ENCODE peak calls at places on chromosomes 16 and 17, in ten cellular contexts. X is HL-60; G is caudate nucleus; I is iPS DF 19.7; E is T47D; P is glutamatergic neuron; U is transverse colon; S is activated CD8-positive, alpha-beta T cell treated with anti-CD3 and anti-CD28 coated beads, Interleukin-2, amount 10 ng/mL, durations not matched to agents 7 days and 5 days; T is pancreas; O is NCI-H1417. K is an unnamed sample.

GRCh38 chr17:74763565-74764387 is 12.4 kb downstream of the NAT9 start:
- DNase-seq in T (no peak), S (no peak), X (no peak), E (peak), I (no peak), U (peak), G (no peak), O (no peak), P (no peak), K (no peak)

GRCh38 chr17:8514801-8515200 is 79.1 kb downstream of the NDEL1 start:
- DNase-seq in E (no peak), X (no peak), T (no peak), O (no peak), G (no peak), S (no peak), I (no peak), U (no peak), P (no peak), K (no peak)

GRCh38 chr16:1612320-1613111 is at the start of gene CRAMP1:
- DNase-seq in P (peak), G (no peak), I (no peak), E (peak), T (peak), U (peak), O (peak), S (peak), X (peak), K (no peak)

GRCh38 chr17:57697891-57698708 is 47.0 kb downstream of the CCDC182 start:
- DNase-seq in X (peak), U (no peak), G (no peak), I (no peak), O (no peak), E (peak), T (no peak), S (no peak), P (no peak), K (no peak)

GRCh38 chr17:44646280-44646679 is 10.0 kb upstream of the MEIOC start:
- DNase-seq in P (no peak), T (no peak), G (no peak), O (no peak), I (no peak), U (no peak), S (no peak), X (no peak), E (no peak), K (no peak)

GRCh38 chr17:49755681-49756283 is 8.1 kb downstream of the FAM117A start:
- DNase-seq in G (no peak), U (no peak), P (no peak), O (no peak), I (no peak), E (no peak), T (no peak), S (no peak), X (no peak), K (no peak)

GRCh38 chr16:22677024-22677830 is 136.7 kb upstream of the HS3ST2 start:
- DNase-seq in I (no peak), S (no peak), G (no peak), O (no peak), E (no peak), P (no peak), U (no peak), T (no peak), X (no peak), K (no peak)

GRCh38 chr16:57756424-57757325 is 21.1 kb downstream of the KATNB1 start:
- DNase-seq in P (no peak), G (no peak), I (no peak), T (no peak), O (peak), U (no peak), S (no peak), E (no peak), X (no peak), K (no peak)

GRCh38 chr16:88368036-88368435 is 14.7 kb upstream of the ZNF469 start:
- DNase-seq in U (no peak), I (no peak), G (no peak), T (no peak), X (no peak), E (no peak), O (no peak), S (no peak), P (peak), K (no peak)

GRCh38 chr17:55198690-55199370 is 65.9 kb upstream of the HLF start:
- DNase-seq in P (no peak), T (no peak), S (no peak), E (no peak), O (no peak), U (no peak), X (no peak), G (no peak), I (no peak), K (no peak)

GRCh38 chr16:13873835-13874438 is 46.0 kb upstream of the ERCC4 start:
- DNase-seq in E (peak), U (no peak), T (no peak), S (no peak), P (peak), O (peak), I (peak), G (no peak), X (no peak), K (no peak)

GRCh38 chr16:1908983-1909382 is 9.2 kb downstream of the HS3ST6 start:
- DNase-seq in O (no peak), U (no peak), G (no peak), S (no peak), P (no peak), X (no peak), E (no peak), I (no peak), T (no peak), K (no peak)

GRCh38 chr16:87895641-87896141 is 26.4 kb upstream of the SLC7A5 start:
- DNase-seq in T (no peak), G (no peak), X (peak), I (no peak), P (no peak), U (peak), S (peak), E (no peak), O (no peak), K (peak)

GRCh38 chr16:67162439-67163163 is 1.9 kb upstream of the HSF4 start:
- DNase-seq in G (no peak), U (no peak), T (no peak), O (no peak), X (no peak), S (no peak), E (peak), P (no peak), I (no peak), K (no peak)

GRCh38 chr16:1357906-1358566 is 6.3 kb downstream of the GNPTG start:
- DNase-seq in X (no peak), P (no peak), I (no peak), O (no peak), E (no peak), U (no peak), S (no peak), G (no peak), T (no peak), K (no peak)

GRCh38 chr16:56317998-56318912 is 107.1 kb downstream of the AMFR start:
- DNase-seq in X (peak), U (peak), E (peak), S (peak), O (peak), G (peak), T (peak), I (no peak), P (peak), K (peak)

GRCh38 chr16:89572042-89572441 is 3.5 kb upstream of the CPNE7 start:
- DNase-seq in P (no peak), T (no peak), G (no peak), E (peak), U (no peak), X (no peak), I (no peak), S (no peak), O (no peak), K (no peak)

GRCh38 chr17:45229681-45230409 is 8.2 kb downstream of the FMNL1 start:
- DNase-seq in O (no peak), X (no peak), T (no peak), P (peak), E (no peak), G (no peak), U (peak), S (no peak), I (no peak), K (no peak)

GRCh38 chr16:66227766-66228530 is 138.5 kb upstream of the CDH5 start:
- DNase-seq in O (no peak), G (no peak), I (no peak), P (no peak), S (no peak), U (no peak), X (peak), T (no peak), E (no peak), K (no peak)

GRCh38 chr16:2846511-2847310 is 11.3 kb downstream of the PRSS22 start:
- DNase-seq in I (no peak), T (no peak), U (no peak), E (no peak), G (no peak), S (no peak), P (no peak), X (no peak), O (no peak), K (no peak)

GRCh38 chr17:35243459-35244204 is 760 bp downstream of the SLFN5 start:
- DNase-seq in U (peak), G (no peak), I (no peak), S (peak), O (no peak), P (peak), E (peak), T (peak), X (no peak), K (peak)

GRCh38 chr17:34987232-34987631 is 6.9 kb downstream of the LIG3 start:
- DNase-seq in O (no peak), T (no peak), S (no peak), E (no peak), G (no peak), X (no peak), U (no peak), I (no peak), P (no peak), K (no peak)

GRCh38 chr17:49548506-49549310 is 27.0 kb upstream of the NXPH3 start:
- DNase-seq in S (no peak), X (no peak), I (no peak), E (peak), T (no peak), U (no peak), O (peak), P (peak), G (no peak), K (peak)

GRCh38 chr17:7122386-7122785 is 7.8 kb upstream of the ASGR2 start:
- DNase-seq in I (no peak), T (no peak), O (no peak), E (no peak), X (no peak), U (no peak), S (no peak), P (no peak), G (no peak), K (no peak)

GRCh38 chr17:7477392-7478275 is 1.8 kb downstream of the ZBTB4 start:
- DNase-seq in P (peak), U (peak), S (peak), O (peak), X (no peak), G (no peak), T (no peak), E (peak), I (no peak), K (peak)

GRCh38 chr17:75126954-75127353 is 4.6 kb downstream of the NT5C start:
- DNase-seq in U (no peak), I (no peak), G (no peak), P (no peak), O (no peak), E (no peak), T (no peak), S (no peak), X (no peak), K (no peak)

GRCh38 chr17:36136031-36136430 is 32.4 kb downstream of the CCL4 start:
- DNase-seq in X (peak), O (no peak), P (no peak), S (no peak), E (no peak), I (no peak), U (no peak), G (no peak), T (no peak), K (no peak)

GRCh38 chr17:17906418-17907215 is 65.6 kb downstream of the TOM1L2 start:
- DNase-seq in P (no peak), X (no peak), E (no peak), O (no peak), I (no peak), S (no peak), G (no peak), U (no peak), T (no peak), K (no peak)

GRCh38 chr17:14321476-14321949 is 20.6 kb downstream of the HS3ST3B1 start:
- DNase-seq in O (no peak), P (no peak), G (no peak), U (no peak), E (no peak), T (no peak), X (no peak), I (no peak), S (no peak), K (no peak)

GRCh38 chr17:12726131-12726530 is 60.4 kb downstream of the MYOCD start:
- DNase-seq in P (no peak), G (no peak), O (no peak), X (no peak), U (no peak), S (no peak), E (no peak), I (no peak), T (no peak), K (no peak)

GRCh38 chr17:65886240-65886639 is 305.7 kb downstream of the CEP112 start:
- DNase-seq in X (no peak), O (no peak), T (no peak), S (no peak), E (no peak), G (no peak), P (no peak), I (no peak), U (no peak), K (no peak)

GRCh38 chr16:69466547-69466946 is 42.1 kb downstream of the CYB5B start:
- DNase-seq in X (no peak), U (no peak), I (no peak), O (no peak), T (no peak), S (no peak), G (no peak), P (no peak), E (no peak), K (no peak)

GRCh38 chr17:77453613-77454559 is 313.1 kb downstream of the SEC14L1 start:
- DNase-seq in X (peak), P (no peak), E (peak), G (no peak), I (no peak), S (peak), T (peak), O (peak), U (peak), K (peak)

GRCh38 chr17:7548585-7549400 is at the start of gene TNFSF12:
- DNase-seq in O (peak), G (no peak), X (no peak), S (peak), E (no peak), U (peak), P (peak), I (no peak), T (peak), K (peak)

GRCh38 chr17:59030811-59031210 is 75.9 kb downstream of the TRIM37 start:
- DNase-seq in E (no peak), I (no peak), S (no peak), O (no peak), X (no peak), G (no peak), U (no peak), P (no peak), T (no peak), K (no peak)

GRCh38 chr16:30185141-30185682 is 1.8 kb downstream of the CORO1A start:
- DNase-seq in G (no peak), T (peak), S (peak), O (no peak), P (peak), I (no peak), U (peak), E (no peak), X (no peak), K (no peak)

K was measured in stomach.